ENCODE peak calls at places on chromosomes 11 and 22, in eight cellular contexts. M is GM23338, E is heart left ventricle, S is A549, K is IMR-90, T is SJCRH30, L is upper lobe of right lung, J is neuronal stem cell. O is an unnamed sample.
A peak's percentile ranks its signal among the peaks of the same experiment; 100 is the strongest.

GRCh38 chr11:44564653-44565007 is 833 bp upstream of the CD82 start:
- DNase-seq in M (peak; percentile 42), E (peak; percentile 78), S (peak; percentile 35), K (peak; percentile 84), T (peak; percentile 89), L (peak; percentile 90), J (no peak), O (no peak)

GRCh38 chr11:23063261-23063660 is 203.0 kb upstream of the CCDC179 start:
- DNase-seq in M (no peak), E (no peak), S (no peak), K (peak; percentile 3), T (no peak), L (no peak), J (no peak), O (no peak)

GRCh38 chr11:127632546-127632945 is 632.0 kb upstream of the KIRREL3 start:
- DNase-seq in M (no peak), E (no peak), S (no peak), K (no peak), T (no peak), L (no peak), J (no peak), O (no peak)

GRCh38 chr11:120399312-120399711 is 63.1 kb downstream of the ARHGEF12 start:
- DNase-seq in M (no peak), E (no peak), S (no peak), K (no peak), T (no peak), L (no peak), J (no peak), O (no peak)

GRCh38 chr11:398826-399225 is 4.8 kb downstream of the PKP3 start:
- DNase-seq in M (no peak), E (no peak), S (no peak), K (no peak), T (no peak), L (no peak), J (no peak), O (no peak)

GRCh38 chr11:117303101-117303500 is 12.0 kb downstream of the BACE1-AS start:
- DNase-seq in M (no peak), E (no peak), S (no peak), K (no peak), T (no peak), L (no peak), J (no peak), O (no peak)

GRCh38 chr11:62909107-62909894 is 11.9 kb downstream of the CHRM1 start:
- DNase-seq in M (peak; percentile 99), E (peak; percentile 69), S (peak; percentile 70), K (peak; percentile 73), T (peak; percentile 80), L (peak; percentile 85), J (peak; percentile 58), O (peak; percentile 85)

GRCh38 chr11:121894581-121894980 is 221.4 kb downstream of the BLID start:
- DNase-seq in M (no peak), E (no peak), S (no peak), K (peak; percentile 70), T (no peak), L (no peak), J (no peak), O (no peak)

GRCh38 chr11:48900131-48900800 is 83.4 kb downstream of the TRIM51G start:
- DNase-seq in M (no peak), E (no peak), S (no peak), K (no peak), T (no peak), L (peak; percentile 49), J (no peak), O (no peak)

GRCh38 chr11:134238956-134239355 is 14.2 kb downstream of the THYN1 start:
- DNase-seq in M (no peak), E (no peak), S (no peak), K (no peak), T (no peak), L (no peak), J (no peak), O (no peak)

GRCh38 chr22:49799431-49800075 is 28.1 kb downstream of the BRD1 start:
- DNase-seq in M (no peak), E (no peak), S (no peak), K (no peak), T (peak; percentile 43), L (no peak), J (no peak), O (no peak)

GRCh38 chr11:118921121-118921928 is 4.4 kb downstream of the BCL9L start:
- DNase-seq in M (peak; percentile 78), E (no peak), S (no peak), K (peak; percentile 88), T (no peak), L (peak; percentile 87), J (no peak), O (peak; percentile 98)

GRCh38 chr22:17672417-17672991 is 33.9 kb downstream of the BCL2L13 start:
- DNase-seq in M (no peak), E (no peak), S (no peak), K (peak; percentile 37), T (no peak), L (no peak), J (no peak), O (no peak)

GRCh38 chr11:14451825-14452224 is 47.8 kb downstream of the COPB1 start:
- DNase-seq in M (no peak), E (no peak), S (no peak), K (peak; percentile 56), T (no peak), L (no peak), J (no peak), O (no peak)

GRCh38 chr11:126282742-126283591 is at the start of gene TIRAP:
- DNase-seq in M (peak; percentile 73), E (peak; percentile 76), S (peak; percentile 33), K (peak; percentile 42), T (peak; percentile 50), L (peak; percentile 89), J (no peak), O (peak; percentile 65)

GRCh38 chr11:19344661-19345518 is 104.1 kb upstream of the E2F8 start:
- DNase-seq in M (peak; percentile 90), E (peak; percentile 36), S (peak; percentile 28), K (peak; percentile 24), T (no peak), L (peak; percentile 68), J (peak; percentile 76), O (peak; percentile 69)

GRCh38 chr11:118206612-118207031 is 18.2 kb downstream of the JAML start:
- DNase-seq in M (no peak), E (no peak), S (no peak), K (no peak), T (no peak), L (no peak), J (no peak), O (no peak)

GRCh38 chr11:3867209-3868071 is 12.0 kb downstream of the STIM1 start:
- DNase-seq in M (no peak), E (peak; percentile 65), S (no peak), K (no peak), T (no peak), L (no peak), J (no peak), O (peak; percentile 92)

GRCh38 chr11:118921929-118922744 is 3.6 kb downstream of the BCL9L start:
- DNase-seq in M (peak; percentile 88), E (peak; percentile 84), S (no peak), K (peak; percentile 56), T (no peak), L (peak; percentile 91), J (no peak), O (peak; percentile 85)

GRCh38 chr11:75100314-75100713 is 3.6 kb upstream of the OR2AT4 start:
- DNase-seq in M (no peak), E (no peak), S (peak; percentile 52), K (peak; percentile 81), T (no peak), L (no peak), J (no peak), O (peak; percentile 15)

GRCh38 chr11:68213135-68213515 is at the start of gene KMT5B:
- DNase-seq in M (peak; percentile 72), E (peak; percentile 80), S (no peak), K (peak; percentile 54), T (peak; percentile 46), L (peak; percentile 83), J (peak; percentile 64), O (peak; percentile 74)

GRCh38 chr22:45318558-45319318 is 9.0 kb downstream of the FAM118A start:
- DNase-seq in M (peak; percentile 20), E (no peak), S (no peak), K (peak; percentile 70), T (peak; percentile 70), L (no peak), J (no peak), O (peak; percentile 66)

GRCh38 chr22:40216041-40216756 is 38.5 kb downstream of the TNRC6B start:
- DNase-seq in M (no peak), E (no peak), S (no peak), K (no peak), T (no peak), L (no peak), J (no peak), O (no peak)
- H3K4me1 ChIP-seq in M (peaks cover 80% of the 10 kb centered on the region), E (peaks cover 87% of the 10 kb centered on the region), S (peaks cover 9% of the 10 kb centered on the region), K (peaks cover 12% of the 10 kb centered on the region), T (no peaks in the 10 kb centered on the region), L (peaks cover 60% of the 10 kb centered on the region), J (peaks cover 3% of the 10 kb centered on the region), O (peaks cover 27% of the 10 kb centered on the region)

GRCh38 chr22:39299829-39300178 is 19.6 kb downstream of the RPL3 start:
- DNase-seq in M (peak; percentile 52), E (no peak), S (no peak), K (no peak), T (no peak), L (no peak), J (no peak), O (no peak)
- H3K4me3 ChIP-seq in M (no peak overlapping the region), E (peak overlapping the region; percentile 23), S (no peak overlapping the region), K (no peak overlapping the region), T (no peak overlapping the region), L (peak overlapping the region; percentile 8), J (peak overlapping the region; percentile 21), O (no peak overlapping the region)

DNA sequence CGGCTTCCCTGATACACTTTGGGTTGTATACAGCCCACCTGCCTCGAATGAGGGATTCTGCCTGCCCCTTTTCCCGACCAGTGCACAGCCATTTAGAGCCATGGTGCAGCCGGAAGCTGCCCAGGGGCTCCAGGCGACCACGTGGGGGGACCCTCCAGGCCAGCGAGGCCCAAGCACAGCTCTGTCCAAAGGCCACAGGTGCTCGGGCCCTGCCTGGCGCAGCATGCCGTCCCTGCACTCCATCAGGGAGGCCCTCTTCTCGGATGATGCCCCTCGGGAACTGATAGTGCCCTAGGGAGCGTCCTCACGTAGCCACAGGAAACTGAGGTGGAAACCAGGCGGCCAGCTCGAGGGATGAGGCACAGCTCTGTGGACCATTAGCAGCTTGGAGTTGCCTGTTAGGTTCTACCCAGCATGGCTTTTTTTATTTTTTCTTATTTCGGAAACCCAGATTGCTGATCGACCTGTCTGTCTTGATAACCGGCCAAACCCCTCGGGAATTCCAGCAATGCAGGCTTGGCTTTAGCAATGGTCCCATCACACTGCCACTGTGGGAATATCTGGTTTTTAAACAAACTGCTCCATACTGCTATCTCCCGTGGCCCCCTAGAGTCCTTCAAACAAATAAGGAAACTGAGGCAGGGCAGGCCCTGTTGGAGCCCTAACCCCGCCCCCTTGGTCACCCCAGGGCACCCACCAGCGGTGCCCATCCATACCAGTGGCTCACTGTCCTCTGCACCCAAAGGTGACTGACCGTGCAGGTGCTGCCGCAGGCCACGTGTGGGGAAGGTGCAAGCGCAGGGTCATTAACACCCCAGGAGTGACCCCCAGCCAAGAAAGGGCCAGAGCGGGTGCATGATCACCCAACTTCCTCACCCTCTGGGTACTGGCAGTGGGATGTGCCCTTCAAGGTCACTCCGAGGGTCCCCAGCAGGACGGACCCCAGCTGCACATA is 8.0 kb downstream of the ANO1 start:
- DNase-seq in M (peak; percentile 34), E (no peak), S (no peak), K (peak; percentile 8), T (no peak), L (no peak), J (no peak), O (no peak)
- H3K4me1 ChIP-seq in M (no peaks in the 10 kb centered on the region), E (peaks cover 16% of the 10 kb centered on the region), S (no peaks in the 10 kb centered on the region), K (peaks cover 7% of the 10 kb centered on the region), T (no peaks in the 10 kb centered on the region), L (no peaks in the 10 kb centered on the region), J (no peaks in the 10 kb centered on the region), O (peaks cover 8% of the 10 kb centered on the region)

GRCh38 chr11:13042873-13043338 is 33.8 kb downstream of the RASSF10 start:
- DNase-seq in M (peak; percentile 11), E (no peak), S (no peak), K (no peak), T (no peak), L (no peak), J (no peak), O (no peak)
- H3K4me3 ChIP-seq in M (no peak overlapping the region), E (no peak overlapping the region), S (no peak overlapping the region), K (no peak overlapping the region), T (no peak overlapping the region), L (no peak overlapping the region), J (no peak overlapping the region), O (no peak overlapping the region)